ENCODE peak calls at places on chromosomes 1 and 21, in five cellular contexts. M is fibroblast of mammary gland; P is CD8-positive, alpha-beta T cell; K is GM13976; L is PC-3. B is an unnamed sample.

GRCh38 chr1:94055459-94056122 is 65.4 kb downstream of the ABCA4 start:
- DNase-seq in P (no peak), L (peak), K (no peak), M (peak), B (no peak)

GRCh38 chr21:36551731-36552457 is 72.0 kb upstream of the CLDN14 start:
- DNase-seq in M (peak), K (no peak), P (no peak), L (no peak), B (no peak)

GRCh38 chr1:199747984-199748383 is 279.5 kb upstream of the NR5A2 start:
- DNase-seq in L (no peak), M (no peak), K (no peak), P (no peak), B (no peak)

GRCh38 chr1:207810173-207810572 is 58.3 kb downstream of the CD46 start:
- DNase-seq in M (peak), K (no peak), L (no peak), P (no peak), B (no peak)

GRCh38 chr1:43732132-43732531 is 24.8 kb downstream of the ST3GAL3 start:
- DNase-seq in P (no peak), L (no peak), M (no peak), K (no peak), B (no peak)

GRCh38 chr1:27392096-27392777 is at the start of gene GPR3:
- DNase-seq in P (peak), M (peak), K (peak), L (peak), B (peak)

GRCh38 chr1:26833432-26834405 is 7.2 kb downstream of the ZDHHC18 start:
- DNase-seq in P (peak), K (peak), M (no peak), L (no peak), B (peak)

GRCh38 chr1:67458663-67459062 is 28.5 kb upstream of the SERBP1 start:
- DNase-seq in P (no peak), M (no peak), K (no peak), L (no peak), B (no peak)

GRCh38 chr1:79683420-79683819 is 676.9 kb upstream of the ADGRL4 start:
- DNase-seq in K (no peak), L (no peak), M (no peak), P (no peak), B (no peak)

GRCh38 chr1:23198373-23198772 is 18.9 kb downstream of the HTR1D start:
- DNase-seq in K (no peak), P (no peak), M (peak), L (peak), B (no peak)

GRCh38 chr21:18493420-18493819 is 89.8 kb upstream of the TMPRSS15 start:
- DNase-seq in L (peak), K (no peak), P (no peak), M (peak), B (no peak)

GRCh38 chr1:35809156-35810095 is 1.6 kb downstream of the AGO4 start:
- DNase-seq in K (no peak), M (no peak), L (peak), P (no peak), B (no peak)

GRCh38 chr1:12496154-12496961 is 121.7 kb downstream of the DHRS3 start:
- DNase-seq in L (no peak), P (no peak), K (no peak), M (no peak), B (no peak)

GRCh38 chr21:38384246-38384576 is 114.1 kb downstream of the ERG start:
- DNase-seq in K (no peak), M (no peak), L (no peak), P (no peak), B (no peak)

GRCh38 chr1:192713921-192714320 is 78.0 kb downstream of the RGS13 start:
- DNase-seq in M (no peak), P (no peak), L (no peak), K (no peak), B (no peak)

GRCh38 chr1:159000627-159001026 is 9.1 kb upstream of the IFI16 start:
- DNase-seq in P (no peak), L (peak), M (peak), K (no peak), B (no peak)

GRCh38 chr1:60886090-60886489 is 196.3 kb upstream of the NFIA start:
- DNase-seq in P (no peak), L (no peak), K (no peak), M (no peak), B (no peak)

GRCh38 chr1:172270605-172271004 is 149.9 kb upstream of the C1orf105 start:
- DNase-seq in P (no peak), M (peak), L (no peak), K (no peak), B (no peak)

GRCh38 chr1:100353073-100353801 is 931 bp downstream of the CDC14A start:
- DNase-seq in K (peak), P (peak), L (no peak), M (peak), B (peak)

GRCh38 chr1:39898146-39898545 is 3.6 kb downstream of the MYCL start:
- DNase-seq in K (no peak), L (no peak), P (no peak), M (no peak), B (no peak)

GRCh38 chr1:13699510-13699909 is 478 bp upstream of the PRDM2 start:
- DNase-seq in P (no peak), K (peak), M (peak), L (peak), B (peak)

GRCh38 chr1:88124614-88125013 is 559.5 kb upstream of the PKN2 start:
- DNase-seq in P (no peak), K (no peak), L (no peak), M (no peak), B (no peak)

GRCh38 chr1:48938975-48939374 is 162.3 kb upstream of the BEND5 start:
- DNase-seq in L (no peak), K (no peak), P (no peak), M (no peak), B (no peak)

GRCh38 chr21:34338226-34338625 is 25.6 kb upstream of the KCNE2 start:
- DNase-seq in L (no peak), M (no peak), P (no peak), K (no peak), B (no peak)

GRCh38 chr1:246506440-246506784 is 667 bp downstream of the SMYD3 start:
- DNase-seq in P (no peak), M (no peak), L (peak), K (no peak), B (no peak)

GRCh38 chr1:171742577-171742922 is 685 bp upstream of the VAMP4 start:
- DNase-seq in M (peak), L (peak), P (peak), K (no peak), B (no peak)

GRCh38 chr1:232644209-232644608 is 14.3 kb upstream of the SIPA1L2 start:
- DNase-seq in P (no peak), M (no peak), K (no peak), L (no peak), B (no peak)

GRCh38 chr1:165350861-165351260 is 5.7 kb downstream of the LMX1A start:
- DNase-seq in P (no peak), K (no peak), L (no peak), M (no peak), B (no peak)

GRCh38 chr1:7535934-7536878 is 234.9 kb upstream of the VAMP3 start:
- DNase-seq in M (no peak), L (no peak), K (no peak), P (no peak), B (no peak)

GRCh38 chr1:227934476-227935313 is 13.0 kb downstream of the WNT9A start:
- DNase-seq in P (no peak), M (peak), K (no peak), L (peak), B (no peak)

DNA sequence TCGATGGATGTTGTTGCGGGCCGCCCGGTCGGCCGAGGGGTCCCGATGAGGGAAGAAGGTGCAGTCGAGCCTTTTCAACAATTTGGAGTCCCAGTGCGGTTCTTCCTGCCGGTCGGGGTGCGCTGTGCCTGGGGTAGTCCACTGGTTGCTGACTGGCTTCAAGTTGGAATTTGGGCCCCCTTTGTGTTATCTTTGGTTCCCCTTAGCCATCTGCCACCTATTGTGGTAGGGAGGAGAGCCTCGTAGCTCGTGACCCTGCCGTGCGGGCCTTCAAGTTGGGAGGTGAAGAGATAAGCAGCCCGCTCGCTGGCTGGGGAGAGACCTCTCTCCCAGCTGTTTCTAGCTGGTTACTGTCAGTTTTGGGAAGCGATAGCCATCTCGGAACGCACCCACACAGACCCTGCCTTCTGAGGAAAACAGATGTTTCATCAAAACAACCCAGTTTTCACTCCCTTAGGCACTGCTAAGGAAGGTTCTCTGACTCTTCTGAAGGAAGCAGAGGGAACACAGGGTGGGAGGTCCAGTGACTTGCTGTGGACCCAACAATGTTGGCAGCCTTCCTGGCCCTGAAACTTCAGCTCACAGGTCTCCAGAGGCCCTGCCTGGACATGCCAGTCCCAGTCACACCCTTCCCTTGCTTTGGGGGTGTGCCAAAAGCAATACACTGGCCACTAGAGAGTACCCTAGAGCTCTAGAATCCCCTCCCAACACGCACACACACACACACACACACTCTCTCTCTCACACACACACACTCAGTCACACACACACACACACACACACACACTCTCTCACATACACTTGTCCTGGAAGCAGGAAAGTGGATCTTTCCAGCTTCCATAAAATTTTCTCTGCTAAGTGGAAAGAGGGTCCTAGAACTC is 1.0 kb downstream of the BTG2 start:
- DNase-seq in M (peak), L (peak), P (peak), K (peak), B (peak)
- TF ChIP-seq CTCF in M (no peak), L (no peak), P (no peak), K (no peak), B (peak)

DNA sequence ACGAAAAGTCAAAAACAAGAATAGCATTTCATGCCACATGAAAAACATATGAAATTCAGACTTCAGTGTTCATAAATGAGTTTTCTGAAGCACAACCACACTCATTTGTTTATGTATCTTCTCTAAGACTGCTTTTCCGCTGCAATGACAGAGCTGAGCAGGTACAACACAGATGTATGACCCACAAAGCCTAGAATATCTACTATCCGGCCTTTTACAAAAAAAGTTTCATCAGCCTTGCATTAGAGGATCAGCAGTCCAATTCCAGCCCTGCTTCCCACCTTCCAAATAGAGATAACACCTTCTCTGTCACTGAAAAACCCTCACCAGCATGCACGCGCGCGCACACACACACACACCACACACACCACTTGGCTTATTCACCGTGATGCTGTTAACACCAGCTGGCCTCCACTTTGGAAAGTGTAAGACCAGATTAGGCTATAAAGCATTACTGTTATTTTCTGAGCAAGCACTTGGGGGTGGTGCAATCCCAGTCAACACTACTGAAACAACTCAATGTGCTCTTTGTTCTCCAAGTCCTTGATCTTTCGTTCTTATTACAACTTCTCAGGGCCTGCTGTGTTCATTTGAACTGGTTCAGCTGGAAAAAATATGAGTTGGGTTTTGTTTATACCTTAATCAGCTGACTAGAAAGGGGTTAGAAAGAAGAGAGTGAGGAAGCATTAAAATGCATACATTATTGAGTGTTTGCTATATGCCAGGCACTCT is 90.0 kb downstream of the GLUL start:
- DNase-seq in P (no peak), M (peak), L (no peak), K (no peak), B (no peak)
- TF ChIP-seq CTCF in P (no peak), M (peak), L (no peak), K (no peak), B (no peak)

GRCh38 chr1:183021405-183022201 is 1.6 kb upstream of the LAMC1 start:
- DNase-seq in M (no peak), L (no peak), K (no peak), P (no peak), B (no peak)

GRCh38 chr1:183023146-183023600 is at the start of gene LAMC1:
- DNase-seq in K (peak), P (peak), L (peak), M (peak), B (peak)

GRCh38 chr1:183023601-183024351 is 556 bp downstream of the LAMC1 start:
- DNase-seq in P (peak), M (peak), K (peak), L (peak), B (peak)

GRCh38 chr1:183024352-183025337 is 1.4 kb downstream of the LAMC1 start:
- DNase-seq in K (no peak), M (no peak), P (no peak), L (peak), B (no peak)

DNA sequence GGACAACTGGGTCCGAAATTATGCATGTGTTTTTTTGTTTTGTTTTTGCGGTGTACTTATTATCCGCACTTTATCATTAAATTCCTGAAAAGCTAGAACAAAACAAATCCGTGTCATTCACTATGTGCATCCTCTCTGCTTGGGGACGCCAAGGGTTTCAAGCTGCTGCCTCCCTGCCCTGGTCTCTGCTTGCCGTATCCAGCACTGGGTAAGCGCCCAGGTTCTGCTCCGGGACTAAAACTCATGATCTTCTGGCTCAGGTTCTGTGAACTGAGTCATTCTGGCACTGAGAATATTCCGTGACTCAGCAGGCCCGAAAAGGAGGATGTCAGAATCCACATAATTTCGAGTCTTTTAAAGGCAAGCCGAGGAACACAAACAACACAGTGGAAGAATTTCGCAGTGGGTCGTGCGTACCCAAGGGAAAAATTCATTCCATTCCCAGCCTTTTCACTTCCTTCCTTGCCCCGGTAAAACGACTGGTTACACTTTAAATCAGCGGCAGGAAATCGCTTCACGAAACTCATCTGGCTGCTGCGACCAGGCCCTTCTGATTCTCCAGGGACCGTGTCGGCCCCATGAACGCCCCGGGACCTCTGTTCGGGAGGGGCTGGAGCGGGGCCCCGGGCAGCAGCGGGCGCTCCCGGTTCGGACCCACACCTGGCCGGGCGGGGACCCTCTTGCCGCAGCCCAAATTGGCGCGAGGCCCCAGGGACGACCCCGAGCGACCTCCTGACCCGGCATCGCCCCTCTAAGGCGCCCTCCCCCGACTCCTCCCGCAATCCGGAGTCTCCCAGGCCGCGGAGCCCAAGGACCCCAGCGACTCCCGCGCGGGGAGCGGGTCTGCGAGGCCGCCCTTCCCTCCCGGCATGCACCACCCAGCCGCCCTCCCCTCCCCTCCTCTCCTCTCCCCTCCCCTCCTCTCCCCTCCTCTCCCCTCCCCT is 746 bp upstream of the LAMC1 start:
- DNase-seq in M (peak), L (peak), K (peak), P (peak), B (peak)
- TF ChIP-seq CTCF in M (no peak), L (no peak), K (no peak), P (no peak), B (no peak)

GRCh38 chr1:235632538-235633219 is 16.9 kb downstream of the GNG4 start:
- DNase-seq in P (no peak), K (peak), L (peak), M (peak), B (peak)

GRCh38 chr1:235637756-235638155 is 11.8 kb downstream of the GNG4 start:
- DNase-seq in L (no peak), K (no peak), P (no peak), M (no peak), B (no peak)

GRCh38 chr1:235639586-235640205 is 9.9 kb downstream of the GNG4 start:
- DNase-seq in L (no peak), M (no peak), P (no peak), K (no peak), B (no peak)

GRCh38 chr1:235633220-235633540 is 16.4 kb downstream of the GNG4 start:
- DNase-seq in L (no peak), M (no peak), K (no peak), P (no peak), B (no peak)

DNA sequence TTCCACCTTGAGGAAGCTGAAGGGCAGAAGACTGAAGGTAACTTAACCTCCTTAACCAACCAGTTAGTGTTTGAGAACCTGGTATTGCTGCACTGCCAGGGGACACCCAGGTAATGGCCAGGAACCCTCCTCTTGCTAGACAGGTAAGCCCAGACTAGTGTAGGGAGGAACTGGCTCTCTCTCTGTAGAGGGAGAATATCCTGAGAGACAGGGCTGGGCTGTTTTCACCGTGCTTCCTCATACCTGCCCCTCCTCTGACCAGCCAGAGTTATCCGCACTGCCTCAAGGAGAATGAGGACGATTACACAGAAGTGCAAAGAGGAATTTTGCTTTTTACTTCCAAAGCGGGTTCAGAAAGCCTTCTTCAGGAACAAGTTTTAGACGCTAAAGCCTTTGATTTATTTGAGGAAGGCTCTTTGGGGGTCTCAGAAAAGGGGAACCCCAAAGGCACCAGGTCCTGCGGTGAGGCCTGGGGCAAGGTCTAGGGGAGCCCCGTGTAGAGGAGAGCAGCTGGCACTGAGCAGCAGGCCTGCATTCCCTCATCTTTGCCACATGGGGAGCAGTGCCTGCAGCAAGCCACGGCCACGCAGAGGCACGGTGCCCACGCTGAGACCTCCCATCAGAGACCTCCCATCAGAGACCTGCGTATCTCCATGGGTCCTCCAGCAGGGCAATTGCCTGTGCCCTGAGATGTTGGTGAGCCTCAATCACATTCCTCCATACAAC is 13.5 kb downstream of the GNG4 start:
- DNase-seq in L (no peak), M (no peak), K (no peak), P (no peak), B (no peak)
- TF ChIP-seq CTCF in L (no peak), M (no peak), K (no peak), P (no peak), B (no peak)

GRCh38 chr1:1799716-1800115 is 21.4 kb upstream of the NADK start:
- DNase-seq in L (no peak), M (no peak), K (peak), P (no peak), B (peak)

GRCh38 chr1:1794999-1795398 is 16.7 kb upstream of the NADK start:
- DNase-seq in M (no peak), L (no peak), P (no peak), K (no peak), B (no peak)

GRCh38 chr1:1793481-1794244 is 15.4 kb upstream of the NADK start:
- DNase-seq in L (no peak), K (no peak), M (no peak), P (no peak), B (no peak)

GRCh38 chr1:1797731-1798341 is 19.6 kb upstream of the NADK start:
- DNase-seq in M (no peak), L (no peak), P (no peak), K (no peak), B (peak)

GRCh38 chr1:1796466-1796865 is 18.2 kb upstream of the NADK start:
- DNase-seq in K (no peak), P (peak), L (no peak), M (no peak), B (no peak)
- TF ChIP-seq CTCF in K (peak), P (peak), L (peak), M (peak), B (peak)

GRCh38 chr1:241998412-241998921 is 431 bp downstream of the MAP1LC3C start:
- DNase-seq in L (peak), K (peak), M (peak), P (peak), B (peak)
- TF ChIP-seq CTCF in L (peak), K (peak), M (peak), P (peak), B (peak)